ENCODE peak calls at places on chromosome 6, in five cellular contexts. One of them, this sample, is unnamed.

GRCh38 chr6:144886682-144887081 is 601.5 kb downstream of the UTRN start:
- DNase-seq in H9: no peak
- DNase-seq in effector memory CD8-positive, alpha-beta T cell: no peak
- DNase-seq in body of pancreas: no peak
- DNase-seq in hepatic stellate cell: no peak
- DNase-seq in this sample: no peak

GRCh38 chr6:54286141-54286540 is 22.1 kb upstream of the TINAG start:
- DNase-seq in H9: no peak
- DNase-seq in effector memory CD8-positive, alpha-beta T cell: no peak
- DNase-seq in hepatic stellate cell: no peak
- DNase-seq in body of pancreas: no peak
- DNase-seq in this sample: no peak

GRCh38 chr6:56541736-56542366 is 100.8 kb downstream of the DST start:
- DNase-seq in hepatic stellate cell: no peak
- DNase-seq in effector memory CD8-positive, alpha-beta T cell: no peak
- DNase-seq in H9: no peak
- DNase-seq in body of pancreas: no peak
- DNase-seq in this sample: no peak

GRCh38 chr6:117840541-117840983 is 66.5 kb upstream of the SLC35F1 start:
- DNase-seq in hepatic stellate cell: no peak
- DNase-seq in H9: no peak
- DNase-seq in effector memory CD8-positive, alpha-beta T cell: no peak
- DNase-seq in body of pancreas: no peak
- DNase-seq in this sample: no peak

GRCh38 chr6:39806277-39806676 is 14.1 kb downstream of the DAAM2 start:
- DNase-seq in hepatic stellate cell: no peak
- DNase-seq in effector memory CD8-positive, alpha-beta T cell: no peak
- DNase-seq in body of pancreas: no peak
- DNase-seq in H9: no peak
- DNase-seq in this sample: no peak

GRCh38 chr6:109240370-109241084 is 141.7 kb downstream of the CD164 start:
- DNase-seq in H9: no peak
- DNase-seq in hepatic stellate cell: no peak
- DNase-seq in effector memory CD8-positive, alpha-beta T cell: no peak
- DNase-seq in body of pancreas: no peak
- DNase-seq in this sample: no peak

GRCh38 chr6:130598021-130598989 is 228.9 kb upstream of the SMLR1 start:
- DNase-seq in body of pancreas: no peak
- DNase-seq in hepatic stellate cell: no peak
- DNase-seq in H9: no peak
- DNase-seq in effector memory CD8-positive, alpha-beta T cell: no peak
- DNase-seq in this sample: no peak

GRCh38 chr6:110656492-110656891 is 158.8 kb downstream of the CDK19 start:
- DNase-seq in H9: no peak
- DNase-seq in hepatic stellate cell: no peak
- DNase-seq in effector memory CD8-positive, alpha-beta T cell: no peak
- DNase-seq in body of pancreas: no peak
- DNase-seq in this sample: no peak

GRCh38 chr6:35624341-35625070 is 64.2 kb downstream of the FKBP5 start:
- DNase-seq in body of pancreas: no peak
- DNase-seq in effector memory CD8-positive, alpha-beta T cell: no peak
- DNase-seq in H9: no peak
- DNase-seq in hepatic stellate cell: peak; percentile 19
- DNase-seq in this sample: no peak

GRCh38 chr6:15403094-15403493 is 157.2 kb downstream of the JARID2 start:
- DNase-seq in hepatic stellate cell: no peak
- DNase-seq in body of pancreas: no peak
- DNase-seq in H9: no peak
- DNase-seq in effector memory CD8-positive, alpha-beta T cell: no peak
- DNase-seq in this sample: no peak

GRCh38 chr6:54427396-54427910 is 119.2 kb downstream of the TINAG start:
- DNase-seq in H9: no peak
- DNase-seq in effector memory CD8-positive, alpha-beta T cell: no peak
- DNase-seq in body of pancreas: no peak
- DNase-seq in hepatic stellate cell: no peak
- DNase-seq in this sample: no peak

GRCh38 chr6:100924574-100924973 is 43.4 kb upstream of the ASCC3 start:
- DNase-seq in hepatic stellate cell: no peak
- DNase-seq in effector memory CD8-positive, alpha-beta T cell: no peak
- DNase-seq in body of pancreas: no peak
- DNase-seq in H9: no peak
- DNase-seq in this sample: no peak

GRCh38 chr6:41519305-41519747 is 26.9 kb upstream of the FOXP4 start:
- DNase-seq in H9: no peak
- DNase-seq in body of pancreas: no peak
- DNase-seq in hepatic stellate cell: no peak
- DNase-seq in effector memory CD8-positive, alpha-beta T cell: no peak
- DNase-seq in this sample: no peak

GRCh38 chr6:79872986-79873385 is 74.4 kb downstream of the ELOVL4 start:
- DNase-seq in H9: no peak
- DNase-seq in hepatic stellate cell: peak; percentile 7
- DNase-seq in effector memory CD8-positive, alpha-beta T cell: no peak
- DNase-seq in body of pancreas: no peak
- DNase-seq in this sample: no peak

GRCh38 chr6:8082954-8083858 is 19.0 kb upstream of the BLOC1S5 start:
- DNase-seq in body of pancreas: peak; percentile 35
- DNase-seq in effector memory CD8-positive, alpha-beta T cell: no peak
- DNase-seq in H9: no peak
- DNase-seq in hepatic stellate cell: peak; percentile 34
- DNase-seq in this sample: no peak

GRCh38 chr6:34235605-34236422 is 859 bp upstream of the HMGA1 start:
- DNase-seq in H9: no peak
- DNase-seq in hepatic stellate cell: peak; percentile 84
- DNase-seq in body of pancreas: no peak
- DNase-seq in effector memory CD8-positive, alpha-beta T cell: peak; percentile 72
- DNase-seq in this sample: peak; percentile 90

GRCh38 chr6:137769797-137770362 is 97.2 kb upstream of the TNFAIP3 start:
- DNase-seq in body of pancreas: no peak
- DNase-seq in hepatic stellate cell: no peak
- DNase-seq in effector memory CD8-positive, alpha-beta T cell: no peak
- DNase-seq in H9: no peak
- DNase-seq in this sample: no peak

GRCh38 chr6:52503344-52503747 is 73.5 kb downstream of the TRAM2 start:
- DNase-seq in hepatic stellate cell: no peak
- DNase-seq in H9: peak; percentile 76
- DNase-seq in body of pancreas: no peak
- DNase-seq in effector memory CD8-positive, alpha-beta T cell: no peak
- DNase-seq in this sample: no peak

GRCh38 chr6:143270026-143270425 is 180.5 kb downstream of the ADAT2 start:
- DNase-seq in hepatic stellate cell: peak; percentile 7
- DNase-seq in body of pancreas: no peak
- DNase-seq in H9: no peak
- DNase-seq in effector memory CD8-positive, alpha-beta T cell: no peak
- DNase-seq in this sample: no peak

GRCh38 chr6:108904731-108905130 is 56.5 kb downstream of the ARMC2 start:
- DNase-seq in hepatic stellate cell: no peak
- DNase-seq in body of pancreas: no peak
- DNase-seq in H9: no peak
- DNase-seq in effector memory CD8-positive, alpha-beta T cell: no peak
- DNase-seq in this sample: no peak

GRCh38 chr6:5034736-5035135 is 30.9 kb upstream of the RPP40 start:
- DNase-seq in effector memory CD8-positive, alpha-beta T cell: no peak
- DNase-seq in hepatic stellate cell: no peak
- DNase-seq in body of pancreas: no peak
- DNase-seq in H9: no peak
- DNase-seq in this sample: no peak

GRCh38 chr6:4256969-4257368 is 121.6 kb upstream of the ECI2 start:
- DNase-seq in body of pancreas: no peak
- DNase-seq in hepatic stellate cell: no peak
- DNase-seq in effector memory CD8-positive, alpha-beta T cell: no peak
- DNase-seq in H9: no peak
- DNase-seq in this sample: no peak